ENCODE peak calls at places on chromosomes 12 and 14, in five cellular contexts. One of them, this sample, is unnamed.
A peak's percentile ranks its signal among the peaks of the same experiment; 100 is the strongest.

GRCh38 chr14:52015411-52016030 is 26.2 kb downstream of the RTRAF start:
- DNase-seq in neuronal stem cell: no peak
- DNase-seq in mesendoderm: peak; percentile 72
- DNase-seq in IMR-90: peak; percentile 17
- DNase-seq in H1: peak; percentile 61
- DNase-seq in this sample: no peak

GRCh38 chr12:128852885-128853284 is 393 bp upstream of the GLT1D1 start:
- DNase-seq in neuronal stem cell: no peak
- DNase-seq in IMR-90: no peak
- DNase-seq in mesendoderm: no peak
- DNase-seq in H1: peak; percentile 50
- DNase-seq in this sample: no peak

GRCh38 chr14:74248036-74248435 is 8.8 kb downstream of the VSX2 start:
- DNase-seq in neuronal stem cell: no peak
- DNase-seq in mesendoderm: no peak
- DNase-seq in H1: no peak
- DNase-seq in IMR-90: no peak
- DNase-seq in this sample: no peak

GRCh38 chr14:35875296-35875695 is 49.2 kb downstream of the BRMS1L start:
- DNase-seq in mesendoderm: no peak
- DNase-seq in IMR-90: peak; percentile 24
- DNase-seq in H1: no peak
- DNase-seq in neuronal stem cell: no peak
- DNase-seq in this sample: no peak

GRCh38 chr14:54891471-54892245 is 11.0 kb downstream of the GCH1 start:
- DNase-seq in neuronal stem cell: no peak
- DNase-seq in H1: no peak
- DNase-seq in IMR-90: no peak
- DNase-seq in mesendoderm: no peak
- DNase-seq in this sample: no peak

GRCh38 chr12:49020441-49020840 is 1.9 kb upstream of the PRKAG1 start:
- DNase-seq in H1: no peak
- DNase-seq in neuronal stem cell: no peak
- DNase-seq in mesendoderm: no peak
- DNase-seq in IMR-90: no peak
- DNase-seq in this sample: no peak

GRCh38 chr12:65740873-65741600 is 83.2 kb upstream of the HMGA2 start:
- DNase-seq in IMR-90: peak; percentile 74
- DNase-seq in mesendoderm: peak; percentile 95
- DNase-seq in H1: peak; percentile 99
- DNase-seq in neuronal stem cell: peak; percentile 87
- DNase-seq in this sample: peak; percentile 84

GRCh38 chr12:121648458-121649028 is 20.9 kb downstream of the MORN3 start:
- DNase-seq in IMR-90: no peak
- DNase-seq in mesendoderm: no peak
- DNase-seq in H1: no peak
- DNase-seq in neuronal stem cell: no peak
- DNase-seq in this sample: no peak

GRCh38 chr14:100502622-100503220 is 84.5 kb downstream of the BEGAIN start:
- DNase-seq in H1: no peak
- DNase-seq in mesendoderm: no peak
- DNase-seq in IMR-90: no peak
- DNase-seq in neuronal stem cell: no peak
- DNase-seq in this sample: no peak

GRCh38 chr12:59723520-59723919 is 127.7 kb downstream of the SLC16A7 start:
- DNase-seq in neuronal stem cell: no peak
- DNase-seq in IMR-90: peak; percentile 40
- DNase-seq in mesendoderm: no peak
- DNase-seq in H1: no peak
- DNase-seq in this sample: no peak

GRCh38 chr12:6647083-6647604 is at the start of gene ACRBP:
- DNase-seq in H1: peak; percentile 86
- DNase-seq in neuronal stem cell: peak; percentile 50
- DNase-seq in mesendoderm: peak; percentile 64
- DNase-seq in IMR-90: peak; percentile 14
- DNase-seq in this sample: peak; percentile 34

GRCh38 chr14:51014086-51014485 is 69.8 kb upstream of the PYGL start:
- DNase-seq in mesendoderm: no peak
- DNase-seq in neuronal stem cell: no peak
- DNase-seq in H1: no peak
- DNase-seq in IMR-90: peak; percentile 67
- DNase-seq in this sample: no peak

GRCh38 chr12:116426391-116427136 is 132.6 kb upstream of the MAP1LC3B2 start:
- DNase-seq in mesendoderm: peak; percentile 100
- DNase-seq in IMR-90: peak; percentile 98
- DNase-seq in H1: peak; percentile 62
- DNase-seq in neuronal stem cell: no peak
- DNase-seq in this sample: peak; percentile 97

GRCh38 chr12:132384916-132385315 is 55.5 kb upstream of the GALNT9 start:
- DNase-seq in IMR-90: no peak
- DNase-seq in H1: no peak
- DNase-seq in mesendoderm: no peak
- DNase-seq in neuronal stem cell: no peak
- DNase-seq in this sample: no peak

GRCh38 chr12:108811411-108812185 is 45.8 kb downstream of the SSH1 start:
- DNase-seq in mesendoderm: no peak
- DNase-seq in neuronal stem cell: no peak
- DNase-seq in H1: no peak
- DNase-seq in IMR-90: no peak
- DNase-seq in this sample: no peak

GRCh38 chr12:114679942-114680341 is 4.0 kb downstream of the TBX3 start:
- DNase-seq in H1: no peak
- DNase-seq in IMR-90: no peak
- DNase-seq in neuronal stem cell: no peak
- DNase-seq in mesendoderm: no peak
- DNase-seq in this sample: no peak

GRCh38 chr12:131041216-131041967 is 87.7 kb downstream of the ADGRD1 start:
- DNase-seq in neuronal stem cell: no peak
- DNase-seq in IMR-90: no peak
- DNase-seq in H1: no peak
- DNase-seq in mesendoderm: no peak
- DNase-seq in this sample: no peak

GRCh38 chr12:6280053-6280469 is 30.4 kb upstream of the PLEKHG6 start:
- DNase-seq in H1: no peak
- DNase-seq in IMR-90: peak; percentile 94
- DNase-seq in neuronal stem cell: no peak
- DNase-seq in mesendoderm: peak; percentile 94
- DNase-seq in this sample: peak; percentile 91

GRCh38 chr14:49280566-49280965 is 305.6 kb downstream of the RPS29 start:
- DNase-seq in neuronal stem cell: no peak
- DNase-seq in mesendoderm: no peak
- DNase-seq in H1: no peak
- DNase-seq in IMR-90: no peak
- DNase-seq in this sample: peak; percentile 74

GRCh38 chr12:51970904-51971646 is 19.6 kb downstream of the ACVR1B start:
- DNase-seq in H1: peak; percentile 62
- DNase-seq in neuronal stem cell: no peak
- DNase-seq in IMR-90: peak; percentile 80
- DNase-seq in mesendoderm: peak; percentile 81
- DNase-seq in this sample: peak; percentile 60

GRCh38 chr12:130994821-130995375 is 41.2 kb downstream of the ADGRD1 start:
- DNase-seq in neuronal stem cell: no peak
- DNase-seq in mesendoderm: no peak
- DNase-seq in H1: no peak
- DNase-seq in IMR-90: no peak
- DNase-seq in this sample: no peak

GRCh38 chr14:91898256-91898843 is 31.0 kb upstream of the TC2N start:
- DNase-seq in neuronal stem cell: no peak
- DNase-seq in mesendoderm: no peak
- DNase-seq in IMR-90: no peak
- DNase-seq in H1: no peak
- DNase-seq in this sample: no peak

GRCh38 chr12:113676117-113676516 is 204.4 kb upstream of the LHX5 start:
- DNase-seq in mesendoderm: no peak
- DNase-seq in H1: no peak
- DNase-seq in IMR-90: no peak
- DNase-seq in neuronal stem cell: no peak
- DNase-seq in this sample: no peak

GRCh38 chr12:54019111-54019811 is 9.0 kb upstream of the HOXC6 start:
- DNase-seq in IMR-90: no peak
- DNase-seq in neuronal stem cell: no peak
- DNase-seq in mesendoderm: peak; percentile 53
- DNase-seq in H1: peak; percentile 68
- DNase-seq in this sample: peak; percentile 72

GRCh38 chr12:105523164-105524057 is 192.9 kb downstream of the C12orf75 start:
- DNase-seq in IMR-90: peak; percentile 86
- DNase-seq in H1: no peak
- DNase-seq in neuronal stem cell: peak; percentile 18
- DNase-seq in mesendoderm: no peak
- DNase-seq in this sample: peak; percentile 73

GRCh38 chr14:73739174-73739898 is 25.2 kb upstream of the PNMA1 start:
- DNase-seq in IMR-90: no peak
- DNase-seq in mesendoderm: no peak
- DNase-seq in neuronal stem cell: no peak
- DNase-seq in H1: no peak
- DNase-seq in this sample: no peak

GRCh38 chr14:39491134-39491541 is 58.9 kb upstream of the FBXO33 start:
- DNase-seq in mesendoderm: peak; percentile 55
- DNase-seq in IMR-90: peak; percentile 52
- DNase-seq in H1: peak; percentile 46
- DNase-seq in neuronal stem cell: no peak
- DNase-seq in this sample: peak; percentile 55

GRCh38 chr12:79203103-79203502 is 338.5 kb downstream of the SYT1 start:
- DNase-seq in neuronal stem cell: no peak
- DNase-seq in IMR-90: no peak
- DNase-seq in H1: no peak
- DNase-seq in mesendoderm: no peak
- DNase-seq in this sample: no peak

GRCh38 chr12:130828895-130829294 is 10.2 kb downstream of the STX2 start:
- DNase-seq in IMR-90: no peak
- DNase-seq in H1: no peak
- DNase-seq in mesendoderm: no peak
- DNase-seq in neuronal stem cell: no peak
- DNase-seq in this sample: no peak

GRCh38 chr12:122104844-122105243 is 26.3 kb downstream of the MLXIP start:
- DNase-seq in IMR-90: no peak
- DNase-seq in neuronal stem cell: no peak
- DNase-seq in H1: no peak
- DNase-seq in mesendoderm: peak; percentile 75
- DNase-seq in this sample: no peak

GRCh38 chr14:23569443-23570151 is 2.0 kb upstream of the AP1G2 start:
- DNase-seq in H1: no peak
- DNase-seq in mesendoderm: peak; percentile 90
- DNase-seq in neuronal stem cell: no peak
- DNase-seq in IMR-90: no peak
- DNase-seq in this sample: no peak

GRCh38 chr12:113136128-113136989 is 798 bp upstream of the RASAL1 start:
- DNase-seq in IMR-90: no peak
- DNase-seq in mesendoderm: peak; percentile 62
- DNase-seq in H1: peak; percentile 71
- DNase-seq in neuronal stem cell: no peak
- DNase-seq in this sample: no peak

GRCh38 chr14:95524706-95525512 is 8.5 kb upstream of the SYNE3 start:
- DNase-seq in IMR-90: peak; percentile 71
- DNase-seq in neuronal stem cell: no peak
- DNase-seq in mesendoderm: peak; percentile 64
- DNase-seq in H1: no peak
- DNase-seq in this sample: peak; percentile 50

GRCh38 chr14:99177876-99178630 is 93.9 kb downstream of the BCL11B start:
- DNase-seq in mesendoderm: no peak
- DNase-seq in H1: peak; percentile 40
- DNase-seq in IMR-90: no peak
- DNase-seq in neuronal stem cell: no peak
- DNase-seq in this sample: no peak

GRCh38 chr14:100221419-100222218 is 17.3 kb upstream of the YY1 start:
- DNase-seq in IMR-90: peak; percentile 62
- DNase-seq in H1: peak; percentile 67
- DNase-seq in neuronal stem cell: peak; percentile 66
- DNase-seq in mesendoderm: peak; percentile 91
- DNase-seq in this sample: peak; percentile 80

GRCh38 chr14:75310295-75311059 is 31.8 kb downstream of the FOS start:
- DNase-seq in IMR-90: peak; percentile 86
- DNase-seq in neuronal stem cell: peak; percentile 70
- DNase-seq in H1: peak; percentile 81
- DNase-seq in mesendoderm: peak; percentile 97
- DNase-seq in this sample: peak; percentile 96

DNA sequence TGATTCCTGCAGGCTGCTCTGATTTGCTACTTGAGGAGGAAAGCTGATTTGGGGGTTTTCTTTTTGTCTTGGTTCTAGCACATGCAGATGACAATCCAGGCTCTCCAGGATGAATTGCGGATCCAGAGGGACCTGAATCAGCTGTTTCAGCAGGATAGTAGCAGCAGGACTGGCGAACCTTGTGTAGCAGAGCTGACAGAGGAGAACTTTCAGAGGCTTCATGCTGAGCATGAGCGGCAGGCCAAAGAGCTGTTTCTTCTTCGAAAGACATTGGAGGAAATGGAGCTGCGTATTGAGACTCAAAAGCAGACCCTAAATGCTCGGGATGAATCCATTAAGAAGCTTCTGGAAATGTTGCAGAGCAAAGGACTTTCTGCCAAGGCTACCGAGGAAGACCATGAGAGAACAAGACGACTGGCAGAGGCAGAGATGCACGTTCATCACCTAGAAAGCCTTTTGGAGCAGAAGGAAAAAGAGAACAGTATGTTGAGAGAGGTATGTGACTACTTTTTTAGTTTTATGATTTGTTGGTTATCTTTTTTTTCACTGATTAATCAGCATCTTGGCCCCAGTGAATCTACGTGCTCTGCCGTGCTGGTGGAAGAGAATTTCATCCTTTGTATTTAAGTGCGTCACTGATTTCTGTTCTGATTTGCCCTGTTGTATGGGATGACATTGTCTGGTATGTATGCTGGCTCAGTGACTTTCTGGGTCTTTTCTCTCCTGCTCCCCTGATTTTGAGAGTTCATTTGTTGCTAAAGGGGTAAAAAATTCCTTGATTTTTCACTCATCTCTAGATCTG is 92.3 kb downstream of the ERC1 start:
- DNase-seq in IMR-90: no peak
- DNase-seq in H1: no peak
- DNase-seq in neuronal stem cell: no peak
- DNase-seq in mesendoderm: peak; percentile 57
- DNase-seq in this sample: peak; percentile 25
- H3K4me3 ChIP-seq in IMR-90: no peak overlapping the region
- H3K4me3 ChIP-seq in H1: no peak overlapping the region
- H3K4me3 ChIP-seq in neuronal stem cell: peak overlapping the region; percentile 18
- H3K4me3 ChIP-seq in mesendoderm: no peak overlapping the region
- H3K4me3 ChIP-seq in this sample: peak overlapping the region; percentile 32

GRCh38 chr12:30010071-30011052 is 226.6 kb upstream of the TMTC1 start:
- DNase-seq in mesendoderm: no peak
- DNase-seq in IMR-90: no peak
- DNase-seq in neuronal stem cell: no peak
- DNase-seq in H1: no peak
- DNase-seq in this sample: no peak
- H2BK120ac ChIP-seq in mesendoderm: no peak overlapping the region
- H2BK120ac ChIP-seq in IMR-90: no peak overlapping the region
- H2BK120ac ChIP-seq in neuronal stem cell: no peak overlapping the region
- H2BK120ac ChIP-seq in H1: no peak overlapping the region
- H2BK120ac ChIP-seq in this sample: no peak overlapping the region

GRCh38 chr14:61064866-61065265 is 83.8 kb downstream of the SLC38A6 start:
- DNase-seq in IMR-90: no peak
- DNase-seq in H1: no peak
- DNase-seq in mesendoderm: peak; percentile 42
- DNase-seq in neuronal stem cell: no peak
- DNase-seq in this sample: no peak
- H3K4me3 ChIP-seq in IMR-90: no peak overlapping the region
- H3K4me3 ChIP-seq in H1: no peak overlapping the region
- H3K4me3 ChIP-seq in mesendoderm: no peak overlapping the region
- H3K4me3 ChIP-seq in neuronal stem cell: no peak overlapping the region
- H3K4me3 ChIP-seq in this sample: no peak overlapping the region

GRCh38 chr12:31650927-31651326 is 8.6 kb upstream of the ETFBKMT start:
- DNase-seq in IMR-90: no peak
- DNase-seq in H1: no peak
- DNase-seq in mesendoderm: peak; percentile 37
- DNase-seq in neuronal stem cell: no peak
- DNase-seq in this sample: peak; percentile 60
- H2BK120ac ChIP-seq in IMR-90: no peak overlapping the region
- H2BK120ac ChIP-seq in H1: no peak overlapping the region
- H2BK120ac ChIP-seq in mesendoderm: no peak overlapping the region
- H2BK120ac ChIP-seq in neuronal stem cell: no peak overlapping the region
- H2BK120ac ChIP-seq in this sample: no peak overlapping the region